ENCODE peak calls at places on chromosomes 4 and X, in eight cellular contexts. T is ecto neural progenitor cell; C is SJSA1; E is HAP-1; N is NAMALWA; Q is CD4-positive, alpha-beta memory T cell; V is hepatocyte; B is ureter. A is an unnamed sample.

GRCh38 chr4:101621120-101621519 is 169.4 kb upstream of the BANK1 start:
- DNase-seq in T (no peak), C (no peak), E (no peak), N (no peak), Q (no peak), V (no peak), B (no peak), A (peak)

GRCh38 chrX:148495156-148495555 is 5.3 kb upstream of the AFF2 start:
- DNase-seq in T (no peak), C (no peak), E (no peak), N (no peak), Q (no peak), V (no peak), B (no peak), A (no peak)

GRCh38 chr4:40152642-40153041 is 44.2 kb upstream of the RHOH start:
- DNase-seq in T (no peak), C (no peak), E (no peak), N (peak), Q (peak), V (no peak), B (no peak), A (no peak)

GRCh38 chrX:38560776-38561125 is 591 bp upstream of the TSPAN7 start:
- DNase-seq in T (no peak), C (no peak), E (no peak), N (no peak), Q (no peak), V (no peak), B (no peak), A (no peak)

GRCh38 chr4:7158991-7159390 is 33.3 kb upstream of the SORCS2 start:
- DNase-seq in T (peak), C (no peak), E (no peak), N (no peak), Q (no peak), V (no peak), B (peak), A (no peak)

GRCh38 chr4:5118091-5118786 is 67.0 kb downstream of the STK32B start:
- DNase-seq in T (no peak), C (no peak), E (no peak), N (no peak), Q (no peak), V (no peak), B (no peak), A (no peak)

GRCh38 chr4:71441186-71442169 is 102.7 kb downstream of the SLC4A4 start:
- DNase-seq in T (no peak), C (no peak), E (no peak), N (no peak), Q (no peak), V (peak), B (no peak), A (peak)

GRCh38 chrX:103687073-103687695 is 685 bp upstream of the MORF4L2 start:
- DNase-seq in T (peak), C (peak), E (peak), N (peak), Q (peak), V (peak), B (peak), A (peak)

GRCh38 chr4:65538571-65538970 is 131.7 kb downstream of the EPHA5 start:
- DNase-seq in T (no peak), C (no peak), E (no peak), N (no peak), Q (no peak), V (no peak), B (no peak), A (peak)

GRCh38 chr4:86685401-86685800 is 91.3 kb downstream of the PTPN13 start:
- DNase-seq in T (no peak), C (no peak), E (no peak), N (no peak), Q (no peak), V (peak), B (no peak), A (peak)

GRCh38 chr4:156751486-156751885 is 220.1 kb downstream of the PDGFC start:
- DNase-seq in T (no peak), C (no peak), E (no peak), N (no peak), Q (no peak), V (no peak), B (no peak), A (peak)

GRCh38 chr4:165524532-165525190 is 145.9 kb downstream of the CPE start:
- DNase-seq in T (no peak), C (no peak), E (no peak), N (no peak), Q (no peak), V (no peak), B (no peak), A (no peak)

GRCh38 chrX:10326578-10326977 is 169.8 kb downstream of the CLCN4 start:
- DNase-seq in T (no peak), C (no peak), E (no peak), N (peak), Q (no peak), V (no peak), B (no peak), A (peak)